ENCODE peak calls at places on chromosomes 2 and 18, in six cellular contexts. W is AG09309, L is psoas muscle, B is endothelial cell, D is body of pancreas, G is WTC11. F is an unnamed sample.

GRCh38 chr2:136167721-136168470 is 49.9 kb upstream of the CXCR4 start:
- DNase-seq in W (no peak), L (no peak), B (no peak), D (no peak), G (no peak), F (no peak)

GRCh38 chr2:38474058-38474457 is 97.0 kb upstream of the ATL2 start:
- DNase-seq in W (no peak), L (no peak), B (no peak), D (no peak), G (no peak), F (no peak)

GRCh38 chr18:69330345-69330744 is 70.3 kb upstream of the DOK6 start:
- DNase-seq in W (no peak), L (no peak), B (no peak), D (no peak), G (no peak), F (no peak)

GRCh38 chr2:239365071-239365781 is 35.6 kb downstream of the HDAC4 start:
- DNase-seq in W (no peak), L (no peak), B (no peak), D (no peak), G (no peak), F (no peak)

GRCh38 chr2:63488118-63488713 is 100.1 kb downstream of the WDPCP start:
- DNase-seq in W (no peak), L (no peak), B (peak; percentile 11), D (peak; percentile 36), G (no peak), F (no peak)

GRCh38 chr18:9191658-9192256 is 55.2 kb downstream of the ANKRD12 start:
- DNase-seq in W (no peak), L (no peak), B (no peak), D (no peak), G (no peak), F (no peak)

GRCh38 chr2:113282747-113283533 is 4.2 kb upstream of the PAX8 start:
- DNase-seq in W (no peak), L (peak; percentile 74), B (no peak), D (peak; percentile 89), G (peak; percentile 24), F (peak; percentile 80)

GRCh38 chr18:58611471-58612131 is 17.3 kb downstream of the ALPK2 start:
- DNase-seq in W (peak; percentile 21), L (no peak), B (no peak), D (no peak), G (peak; percentile 65), F (peak; percentile 51)

GRCh38 chr2:162968306-162968705 is 129.7 kb upstream of the KCNH7 start:
- DNase-seq in W (no peak), L (no peak), B (no peak), D (no peak), G (no peak), F (no peak)

GRCh38 chr2:39780825-39781600 is 2.0 kb upstream of the THUMPD2 start:
- DNase-seq in W (no peak), L (no peak), B (no peak), D (no peak), G (no peak), F (no peak)

GRCh38 chr2:212919238-212919637 is 232.2 kb downstream of the IKZF2 start:
- DNase-seq in W (no peak), L (no peak), B (no peak), D (no peak), G (no peak), F (no peak)

GRCh38 chr2:106566050-106566449 is 78.9 kb downstream of the CD8B2 start:
- DNase-seq in W (no peak), L (no peak), B (no peak), D (peak; percentile 20), G (no peak), F (no peak)

GRCh38 chr2:167706800-167707199 is 540.6 kb downstream of the STK39 start:
- DNase-seq in W (no peak), L (peak; percentile 26), B (no peak), D (no peak), G (no peak), F (no peak)

GRCh38 chr2:192298664-192299063 is 103.9 kb upstream of the TMEFF2 start:
- DNase-seq in W (no peak), L (no peak), B (no peak), D (no peak), G (no peak), F (no peak)

GRCh38 chr2:72681016-72681995 is 144.5 kb downstream of the EXOC6B start:
- DNase-seq in W (no peak), L (no peak), B (no peak), D (no peak), G (no peak), F (no peak)

GRCh38 chr2:183038341-183039300 is at the start of gene NCKAP1:
- DNase-seq in W (no peak), L (peak; percentile 96), B (peak; percentile 100), D (peak; percentile 92), G (peak; percentile 95), F (no peak)

GRCh38 chr2:186949716-186950256 is 100.8 kb upstream of the ZSWIM2 start:
- DNase-seq in W (no peak), L (no peak), B (no peak), D (peak; percentile 39), G (no peak), F (no peak)

GRCh38 chr18:12013186-12013916 is 32.0 kb downstream of the IMPA2 start:
- DNase-seq in W (no peak), L (no peak), B (no peak), D (peak; percentile 65), G (no peak), F (no peak)

GRCh38 chr2:227932403-227932802 is 61.0 kb downstream of the DAW1 start:
- DNase-seq in W (no peak), L (no peak), B (no peak), D (no peak), G (no peak), F (no peak)

GRCh38 chr2:148554459-148555247 is 89.9 kb upstream of the EPC2 start:
- DNase-seq in W (no peak), L (no peak), B (no peak), D (no peak), G (peak; percentile 50), F (peak; percentile 31)

GRCh38 chr2:219656523-219656922 is 29.1 kb downstream of the SLC4A3 start:
- DNase-seq in W (no peak), L (no peak), B (no peak), D (no peak), G (no peak), F (peak; percentile 91)

GRCh38 chr2:109473616-109474318 is 140.0 kb downstream of the SEPTIN10 start:
- DNase-seq in W (no peak), L (no peak), B (no peak), D (no peak), G (no peak), F (no peak)

GRCh38 chr2:177888581-177888980 is 184.0 kb downstream of the PDE11A start:
- DNase-seq in W (no peak), L (no peak), B (no peak), D (no peak), G (no peak), F (no peak)

GRCh38 chr2:73297151-73297559 is 3.8 kb upstream of the EGR4 start:
- DNase-seq in W (no peak), L (no peak), B (no peak), D (peak; percentile 25), G (no peak), F (no peak)

GRCh38 chr2:223054193-223054781 is 2.3 kb downstream of the KCNE4 start:
- DNase-seq in W (no peak), L (peak; percentile 86), B (no peak), D (peak; percentile 60), G (no peak), F (no peak)

GRCh38 chr2:27078267-27079194 is at the start of gene EMILIN1:
- DNase-seq in W (peak; percentile 89), L (peak; percentile 90), B (no peak), D (peak; percentile 52), G (no peak), F (no peak)

GRCh38 chr2:25226827-25227226 is 58.4 kb upstream of the POMC start:
- DNase-seq in W (no peak), L (no peak), B (no peak), D (no peak), G (no peak), F (no peak)

GRCh38 chr2:4745596-4745995 is 946.6 kb upstream of the SOX11 start:
- DNase-seq in W (no peak), L (no peak), B (no peak), D (peak; percentile 32), G (no peak), F (no peak)
- TF ChIP-seq CTCF in W (no peak), L (no peak), B (no peak), D (no peak), G (no peak), F (no peak)

GRCh38 chr2:152606965-152607364 is 110.3 kb downstream of the PRPF40A start:
- DNase-seq in W (no peak), L (no peak), B (no peak), D (no peak), G (no peak), F (no peak)

GRCh38 chr2:152611458-152612231 is 105.6 kb downstream of the PRPF40A start:
- DNase-seq in W (peak; percentile 55), L (peak; percentile 62), B (no peak), D (peak; percentile 63), G (no peak), F (no peak)

GRCh38 chr2:152607793-152608300 is 109.4 kb downstream of the PRPF40A start:
- DNase-seq in W (no peak), L (no peak), B (no peak), D (no peak), G (no peak), F (no peak)

GRCh38 chr2:152609174-152609573 is 108.1 kb downstream of the PRPF40A start:
- DNase-seq in W (no peak), L (no peak), B (no peak), D (no peak), G (no peak), F (no peak)

GRCh38 chr2:152609699-152610098 is 107.6 kb downstream of the PRPF40A start:
- DNase-seq in W (no peak), L (no peak), B (no peak), D (no peak), G (no peak), F (no peak)
- TF ChIP-seq CTCF in W (no peak), L (no peak), B (no peak), D (no peak), G (no peak), F (no peak)

GRCh38 chr2:174666786-174667369 is 69.3 kb upstream of the WIPF1 start:
- DNase-seq in W (no peak), L (no peak), B (no peak), D (no peak), G (no peak), F (no peak)
- TF ChIP-seq CTCF in W (no peak), L (no peak), B (no peak), D (no peak), G (no peak), F (no peak)

GRCh38 chr2:234447963-234448362 is 48.9 kb downstream of the ARL4C start:
- DNase-seq in W (no peak), L (no peak), B (no peak), D (no peak), G (no peak), F (no peak)

GRCh38 chr2:234448506-234449169 is 48.2 kb downstream of the ARL4C start:
- DNase-seq in W (no peak), L (no peak), B (no peak), D (no peak), G (no peak), F (no peak)

GRCh38 chr2:234451242-234451641 is 45.6 kb downstream of the ARL4C start:
- DNase-seq in W (no peak), L (no peak), B (no peak), D (no peak), G (no peak), F (no peak)

GRCh38 chr2:234451852-234452625 is 44.8 kb downstream of the ARL4C start:
- DNase-seq in W (peak; percentile 93), L (no peak), B (no peak), D (no peak), G (no peak), F (peak; percentile 78)

GRCh38 chr2:234450431-234451095 is 46.3 kb downstream of the ARL4C start:
- DNase-seq in W (no peak), L (no peak), B (no peak), D (no peak), G (no peak), F (no peak)
- TF ChIP-seq CTCF in W (no peak), L (no peak), B (no peak), D (no peak), G (no peak), F (no peak)